ENCODE peak calls at places on chromosome 15, in five cellular contexts. S is choroid plexus epithelial cell; B is iPS-NIHi11; X is M059J; P is stimulated activated CD4-positive, alpha-beta T cell treated with anti-CD3 and anti-CD28 coated beads, TNF-alpha, amount 100 ng/mL, for 1 hour. E is an unnamed sample.

GRCh38 chr15:31590609-31591008 is 264.0 kb downstream of the KLF13 start:
- DNase-seq in S (no peak), B (no peak), X (no peak), P (no peak), E (no peak)

GRCh38 chr15:65416845-65417416 is 5.8 kb downstream of the IGDCC4 start:
- DNase-seq in S (peak), B (peak), X (no peak), P (no peak), E (no peak)

GRCh38 chr15:58545307-58546065 is 113.7 kb downstream of the LIPC start:
- DNase-seq in S (peak), B (no peak), X (peak), P (no peak), E (no peak)

GRCh38 chr15:90231028-90232017 is 2.4 kb downstream of the CIB1 start:
- DNase-seq in S (no peak), B (no peak), X (no peak), P (peak), E (peak)

GRCh38 chr15:84734794-84735479 is 13.5 kb upstream of the ZNF592 start:
- DNase-seq in S (peak), B (peak), X (peak), P (no peak), E (peak)

GRCh38 chr15:62125763-62126162 is 39.3 kb downstream of the C2CD4B start:
- DNase-seq in S (peak), B (peak), X (peak), P (no peak), E (no peak)

GRCh38 chr15:92429378-92430066 is 35.8 kb downstream of the ST8SIA2 start:
- DNase-seq in S (peak), B (peak), X (peak), P (no peak), E (no peak)

GRCh38 chr15:24823473-24823872 is 131.3 kb upstream of the SNRPN start:
- DNase-seq in S (no peak), B (peak), X (no peak), P (no peak), E (no peak)

GRCh38 chr15:61479601-61480000 is 250.5 kb upstream of the RORA start:
- DNase-seq in S (peak), B (no peak), X (peak), P (no peak), E (no peak)

GRCh38 chr15:49075876-49076275 is 29.6 kb upstream of the SECISBP2L start:
- DNase-seq in S (no peak), B (no peak), X (no peak), P (no peak), E (no peak)

GRCh38 chr15:25783607-25784131 is 79.5 kb downstream of the ATP10A start:
- DNase-seq in S (no peak), B (peak), X (peak), P (peak), E (peak)

GRCh38 chr15:67833504-67834248 is 6.2 kb downstream of the RNU6-1 start:
- DNase-seq in S (peak), B (peak), X (peak), P (no peak), E (peak)

GRCh38 chr15:67142142-67143092 is 77.0 kb downstream of the SMAD3 start:
- DNase-seq in S (peak), B (no peak), X (peak), P (no peak), E (no peak)

GRCh38 chr15:28935316-28935715 is 49.5 kb downstream of the APBA2 start:
- DNase-seq in S (peak), B (peak), X (no peak), P (no peak), E (peak)

GRCh38 chr15:97350813-97351212 is 609.7 kb upstream of the ARRDC4 start:
- DNase-seq in S (no peak), B (no peak), X (no peak), P (no peak), E (no peak)

GRCh38 chr15:39084683-39085530 is 496.0 kb upstream of the THBS1 start:
- DNase-seq in S (peak), B (no peak), X (peak), P (no peak), E (no peak)

E was measured in activated T-cell treated with anti-CD3 and anti-CD28 coated beads, Interleukin-2, amount 50 U/mL, for 1 hour.